ENCODE peak calls at places on chromosome 6, in six cellular contexts. One of them, this sample, is unnamed.

GRCh38 chr6:167846997-167847606 is 20.4 kb downstream of the AFDN start:
- DNase-seq in substantia nigra: no peak
- DNase-seq in central memory CD4-positive, alpha-beta T cell: no peak
- DNase-seq in fibroblast of pulmonary artery: no peak
- DNase-seq in AG09319: no peak
- DNase-seq in activated naive CD4-positive, alpha-beta T cell: no peak
- DNase-seq in this sample: no peak

GRCh38 chr6:130947464-130947863 is 115.6 kb downstream of the EPB41L2 start:
- DNase-seq in central memory CD4-positive, alpha-beta T cell: no peak
- DNase-seq in AG09319: no peak
- DNase-seq in substantia nigra: no peak
- DNase-seq in activated naive CD4-positive, alpha-beta T cell: no peak
- DNase-seq in fibroblast of pulmonary artery: no peak
- DNase-seq in this sample: no peak

GRCh38 chr6:49555951-49556350 is 5.5 kb downstream of the C6orf141 start:
- DNase-seq in AG09319: no peak
- DNase-seq in central memory CD4-positive, alpha-beta T cell: no peak
- DNase-seq in fibroblast of pulmonary artery: no peak
- DNase-seq in activated naive CD4-positive, alpha-beta T cell: no peak
- DNase-seq in substantia nigra: no peak
- DNase-seq in this sample: no peak

GRCh38 chr6:162999575-163000285 is 272.0 kb downstream of the PACRG start:
- DNase-seq in activated naive CD4-positive, alpha-beta T cell: no peak
- DNase-seq in AG09319: no peak
- DNase-seq in fibroblast of pulmonary artery: peak
- DNase-seq in substantia nigra: no peak
- DNase-seq in central memory CD4-positive, alpha-beta T cell: no peak
- DNase-seq in this sample: no peak

GRCh38 chr6:37657117-37657886 is 40.4 kb downstream of the MDGA1 start:
- DNase-seq in substantia nigra: no peak
- DNase-seq in central memory CD4-positive, alpha-beta T cell: no peak
- DNase-seq in activated naive CD4-positive, alpha-beta T cell: no peak
- DNase-seq in fibroblast of pulmonary artery: no peak
- DNase-seq in AG09319: no peak
- DNase-seq in this sample: no peak

GRCh38 chr6:2990179-2990931 is 9.3 kb upstream of the NQO2 start:
- DNase-seq in fibroblast of pulmonary artery: peak
- DNase-seq in AG09319: no peak
- DNase-seq in activated naive CD4-positive, alpha-beta T cell: peak
- DNase-seq in central memory CD4-positive, alpha-beta T cell: peak
- DNase-seq in substantia nigra: peak
- DNase-seq in this sample: peak

GRCh38 chr6:27893836-27894807 is 18.1 kb downstream of the OR2B2 start:
- DNase-seq in fibroblast of pulmonary artery: peak
- DNase-seq in activated naive CD4-positive, alpha-beta T cell: peak
- DNase-seq in central memory CD4-positive, alpha-beta T cell: peak
- DNase-seq in substantia nigra: peak
- DNase-seq in AG09319: peak
- DNase-seq in this sample: peak

GRCh38 chr6:170295519-170296422 is 4.9 kb upstream of the DLL1 start:
- DNase-seq in central memory CD4-positive, alpha-beta T cell: peak
- DNase-seq in activated naive CD4-positive, alpha-beta T cell: no peak
- DNase-seq in substantia nigra: peak
- DNase-seq in fibroblast of pulmonary artery: no peak
- DNase-seq in AG09319: no peak
- DNase-seq in this sample: no peak

GRCh38 chr6:56693246-56693607 is 50.5 kb upstream of the DST start:
- DNase-seq in substantia nigra: peak
- DNase-seq in central memory CD4-positive, alpha-beta T cell: no peak
- DNase-seq in fibroblast of pulmonary artery: peak
- DNase-seq in AG09319: peak
- DNase-seq in activated naive CD4-positive, alpha-beta T cell: no peak
- DNase-seq in this sample: peak

GRCh38 chr6:1461207-1461606 is 71.8 kb downstream of the FOXF2 start:
- DNase-seq in activated naive CD4-positive, alpha-beta T cell: no peak
- DNase-seq in substantia nigra: no peak
- DNase-seq in central memory CD4-positive, alpha-beta T cell: no peak
- DNase-seq in fibroblast of pulmonary artery: peak
- DNase-seq in AG09319: peak
- DNase-seq in this sample: no peak

GRCh38 chr6:88823998-88824397 is 139.4 kb downstream of the RNGTT start:
- DNase-seq in central memory CD4-positive, alpha-beta T cell: no peak
- DNase-seq in activated naive CD4-positive, alpha-beta T cell: no peak
- DNase-seq in fibroblast of pulmonary artery: peak
- DNase-seq in AG09319: no peak
- DNase-seq in substantia nigra: no peak
- DNase-seq in this sample: no peak

GRCh38 chr6:11058406-11058805 is 14.3 kb upstream of the ELOVL2 start:
- DNase-seq in AG09319: no peak
- DNase-seq in activated naive CD4-positive, alpha-beta T cell: no peak
- DNase-seq in central memory CD4-positive, alpha-beta T cell: no peak
- DNase-seq in substantia nigra: no peak
- DNase-seq in fibroblast of pulmonary artery: no peak
- DNase-seq in this sample: no peak

GRCh38 chr6:33683051-33683571 is 28.4 kb downstream of the UQCC2 start:
- DNase-seq in fibroblast of pulmonary artery: no peak
- DNase-seq in AG09319: no peak
- DNase-seq in central memory CD4-positive, alpha-beta T cell: peak
- DNase-seq in activated naive CD4-positive, alpha-beta T cell: peak
- DNase-seq in substantia nigra: peak
- DNase-seq in this sample: peak

GRCh38 chr6:107786709-107787588 is 37.2 kb downstream of the SCML4 start:
- DNase-seq in fibroblast of pulmonary artery: no peak
- DNase-seq in substantia nigra: no peak
- DNase-seq in central memory CD4-positive, alpha-beta T cell: peak
- DNase-seq in AG09319: no peak
- DNase-seq in activated naive CD4-positive, alpha-beta T cell: peak
- DNase-seq in this sample: no peak

GRCh38 chr6:134520181-134521115 is 202.5 kb upstream of the SGK1 start:
- DNase-seq in substantia nigra: no peak
- DNase-seq in central memory CD4-positive, alpha-beta T cell: no peak
- DNase-seq in activated naive CD4-positive, alpha-beta T cell: no peak
- DNase-seq in AG09319: peak
- DNase-seq in fibroblast of pulmonary artery: peak
- DNase-seq in this sample: no peak

GRCh38 chr6:118896339-118897136 is 2.6 kb downstream of the ASF1A start:
- DNase-seq in central memory CD4-positive, alpha-beta T cell: peak
- DNase-seq in substantia nigra: no peak
- DNase-seq in fibroblast of pulmonary artery: peak
- DNase-seq in AG09319: no peak
- DNase-seq in activated naive CD4-positive, alpha-beta T cell: no peak
- DNase-seq in this sample: no peak

GRCh38 chr6:105879902-105880547 is 206.1 kb upstream of the PRDM1 start:
- DNase-seq in activated naive CD4-positive, alpha-beta T cell: no peak
- DNase-seq in AG09319: no peak
- DNase-seq in central memory CD4-positive, alpha-beta T cell: no peak
- DNase-seq in fibroblast of pulmonary artery: no peak
- DNase-seq in substantia nigra: peak
- DNase-seq in this sample: peak

GRCh38 chr6:125671323-125671722 is 78.1 kb upstream of the HEY2 start:
- DNase-seq in activated naive CD4-positive, alpha-beta T cell: no peak
- DNase-seq in substantia nigra: no peak
- DNase-seq in central memory CD4-positive, alpha-beta T cell: no peak
- DNase-seq in fibroblast of pulmonary artery: no peak
- DNase-seq in AG09319: no peak
- DNase-seq in this sample: no peak

GRCh38 chr6:71621918-71622519 is 264.3 kb upstream of the RIMS1 start:
- DNase-seq in activated naive CD4-positive, alpha-beta T cell: no peak
- DNase-seq in substantia nigra: no peak
- DNase-seq in fibroblast of pulmonary artery: peak
- DNase-seq in central memory CD4-positive, alpha-beta T cell: no peak
- DNase-seq in AG09319: no peak
- DNase-seq in this sample: no peak

GRCh38 chr6:152893187-152893586 is 89.7 kb downstream of the FBXO5 start:
- DNase-seq in activated naive CD4-positive, alpha-beta T cell: no peak
- DNase-seq in central memory CD4-positive, alpha-beta T cell: no peak
- DNase-seq in fibroblast of pulmonary artery: no peak
- DNase-seq in substantia nigra: no peak
- DNase-seq in AG09319: no peak
- DNase-seq in this sample: no peak

GRCh38 chr6:53238311-53238710 is 89.7 kb upstream of the GCM1 start:
- DNase-seq in substantia nigra: no peak
- DNase-seq in AG09319: no peak
- DNase-seq in central memory CD4-positive, alpha-beta T cell: no peak
- DNase-seq in activated naive CD4-positive, alpha-beta T cell: no peak
- DNase-seq in fibroblast of pulmonary artery: no peak
- DNase-seq in this sample: no peak

GRCh38 chr6:15663057-15663638 is 320 bp upstream of the DTNBP1 start:
- DNase-seq in AG09319: peak
- DNase-seq in fibroblast of pulmonary artery: peak
- DNase-seq in activated naive CD4-positive, alpha-beta T cell: no peak
- DNase-seq in substantia nigra: no peak
- DNase-seq in central memory CD4-positive, alpha-beta T cell: peak
- DNase-seq in this sample: no peak

GRCh38 chr6:127120109-127120786 is 1.8 kb downstream of the RSPO3 start:
- DNase-seq in central memory CD4-positive, alpha-beta T cell: no peak
- DNase-seq in activated naive CD4-positive, alpha-beta T cell: no peak
- DNase-seq in fibroblast of pulmonary artery: no peak
- DNase-seq in substantia nigra: no peak
- DNase-seq in AG09319: no peak
- DNase-seq in this sample: no peak

GRCh38 chr6:53069431-53069830 is 4.2 kb downstream of the FBXO9 start:
- DNase-seq in activated naive CD4-positive, alpha-beta T cell: no peak
- DNase-seq in fibroblast of pulmonary artery: no peak
- DNase-seq in AG09319: no peak
- DNase-seq in central memory CD4-positive, alpha-beta T cell: no peak
- DNase-seq in substantia nigra: no peak
- DNase-seq in this sample: no peak

GRCh38 chr6:24855389-24856245 is 56.9 kb upstream of the ARMH2 start:
- DNase-seq in AG09319: peak
- DNase-seq in substantia nigra: peak
- DNase-seq in fibroblast of pulmonary artery: peak
- DNase-seq in central memory CD4-positive, alpha-beta T cell: peak
- DNase-seq in activated naive CD4-positive, alpha-beta T cell: peak
- DNase-seq in this sample: peak

GRCh38 chr6:34515473-34516387 is 40.4 kb downstream of the SPDEF start:
- DNase-seq in activated naive CD4-positive, alpha-beta T cell: no peak
- DNase-seq in AG09319: no peak
- DNase-seq in substantia nigra: no peak
- DNase-seq in fibroblast of pulmonary artery: no peak
- DNase-seq in central memory CD4-positive, alpha-beta T cell: no peak
- DNase-seq in this sample: peak

GRCh38 chr6:100806280-100806679 is 74.8 kb downstream of the ASCC3 start:
- DNase-seq in central memory CD4-positive, alpha-beta T cell: no peak
- DNase-seq in substantia nigra: no peak
- DNase-seq in activated naive CD4-positive, alpha-beta T cell: no peak
- DNase-seq in AG09319: no peak
- DNase-seq in fibroblast of pulmonary artery: no peak
- DNase-seq in this sample: no peak

GRCh38 chr6:163963205-163964120 is 548.9 kb downstream of the QKI start:
- DNase-seq in activated naive CD4-positive, alpha-beta T cell: no peak
- DNase-seq in AG09319: no peak
- DNase-seq in fibroblast of pulmonary artery: no peak
- DNase-seq in substantia nigra: no peak
- DNase-seq in central memory CD4-positive, alpha-beta T cell: no peak
- DNase-seq in this sample: no peak

GRCh38 chr6:4581468-4582420 is 194.5 kb upstream of the CDYL start:
- DNase-seq in fibroblast of pulmonary artery: peak
- DNase-seq in activated naive CD4-positive, alpha-beta T cell: no peak
- DNase-seq in substantia nigra: no peak
- DNase-seq in AG09319: peak
- DNase-seq in central memory CD4-positive, alpha-beta T cell: no peak
- DNase-seq in this sample: no peak

GRCh38 chr6:5204340-5204739 is 56.4 kb downstream of the LYRM4 start:
- DNase-seq in fibroblast of pulmonary artery: no peak
- DNase-seq in activated naive CD4-positive, alpha-beta T cell: no peak
- DNase-seq in central memory CD4-positive, alpha-beta T cell: no peak
- DNase-seq in substantia nigra: no peak
- DNase-seq in AG09319: no peak
- DNase-seq in this sample: no peak

GRCh38 chr6:158232445-158233213 is 64.5 kb downstream of the GTF2H5 start:
- DNase-seq in AG09319: peak
- DNase-seq in fibroblast of pulmonary artery: peak
- DNase-seq in activated naive CD4-positive, alpha-beta T cell: peak
- DNase-seq in central memory CD4-positive, alpha-beta T cell: peak
- DNase-seq in substantia nigra: peak
- DNase-seq in this sample: peak

GRCh38 chr6:39681566-39682250 is 43.5 kb downstream of the KIF6 start:
- DNase-seq in activated naive CD4-positive, alpha-beta T cell: no peak
- DNase-seq in substantia nigra: no peak
- DNase-seq in fibroblast of pulmonary artery: no peak
- DNase-seq in central memory CD4-positive, alpha-beta T cell: no peak
- DNase-seq in AG09319: no peak
- DNase-seq in this sample: no peak

GRCh38 chr6:167766986-167767714 is 59.6 kb upstream of the AFDN start:
- DNase-seq in AG09319: no peak
- DNase-seq in substantia nigra: no peak
- DNase-seq in activated naive CD4-positive, alpha-beta T cell: no peak
- DNase-seq in fibroblast of pulmonary artery: no peak
- DNase-seq in central memory CD4-positive, alpha-beta T cell: no peak
- DNase-seq in this sample: no peak

GRCh38 chr6:79604583-79605037 is 26.5 kb upstream of the SH3BGRL2 start:
- DNase-seq in AG09319: no peak
- DNase-seq in activated naive CD4-positive, alpha-beta T cell: no peak
- DNase-seq in central memory CD4-positive, alpha-beta T cell: no peak
- DNase-seq in substantia nigra: no peak
- DNase-seq in fibroblast of pulmonary artery: peak
- DNase-seq in this sample: no peak

GRCh38 chr6:81487489-81487888 is 265.0 kb downstream of the TENT5A start:
- DNase-seq in fibroblast of pulmonary artery: peak
- DNase-seq in AG09319: no peak
- DNase-seq in activated naive CD4-positive, alpha-beta T cell: no peak
- DNase-seq in central memory CD4-positive, alpha-beta T cell: no peak
- DNase-seq in substantia nigra: peak
- DNase-seq in this sample: peak

GRCh38 chr6:46062312-46062711 is 46.7 kb upstream of the CLIC5 start:
- DNase-seq in AG09319: no peak
- DNase-seq in fibroblast of pulmonary artery: no peak
- DNase-seq in activated naive CD4-positive, alpha-beta T cell: no peak
- DNase-seq in substantia nigra: no peak
- DNase-seq in central memory CD4-positive, alpha-beta T cell: no peak
- DNase-seq in this sample: no peak

GRCh38 chr6:132490024-132490423 is 22.9 kb downstream of the STX7 start:
- DNase-seq in activated naive CD4-positive, alpha-beta T cell: no peak
- DNase-seq in substantia nigra: no peak
- DNase-seq in central memory CD4-positive, alpha-beta T cell: no peak
- DNase-seq in AG09319: no peak
- DNase-seq in fibroblast of pulmonary artery: peak
- DNase-seq in this sample: no peak

GRCh38 chr6:24394777-24395437 is 7.8 kb upstream of the MRS2 start:
- DNase-seq in central memory CD4-positive, alpha-beta T cell: no peak
- DNase-seq in activated naive CD4-positive, alpha-beta T cell: no peak
- DNase-seq in substantia nigra: no peak
- DNase-seq in fibroblast of pulmonary artery: peak
- DNase-seq in AG09319: peak
- DNase-seq in this sample: no peak

This sample was measured in head of caudate nucleus.